ENCODE peak calls at places on chromosomes 1 and 21, in seven cellular contexts. P is hepatocyte, N is GM23338, E is HCT116, W is OCI-LY7, T is SK-N-SH, M is PC-9. R is an unnamed sample. For H3K9me2, the result is how much of the 10 kb centered on the place peaks cover.

GRCh38 chr21:16913010-16913409 is 599.8 kb upstream of the CXADR start:
- DNase-seq in T (peak), M (peak), P (no peak), E (no peak), N (peak), W (no peak), R (no peak)

GRCh38 chr1:180057883-180058396 is 96.7 kb upstream of the QSOX1 start:
- DNase-seq in W (no peak), M (peak), T (no peak), N (no peak), E (no peak), P (no peak), R (no peak)

GRCh38 chr1:150505431-150505830 is 2.5 kb upstream of the ECM1 start:
- DNase-seq in W (no peak), N (no peak), T (no peak), M (no peak), E (no peak), P (no peak), R (no peak)

GRCh38 chr1:197302775-197303174 is 34.7 kb downstream of the CRB1 start:
- DNase-seq in E (no peak), T (no peak), M (no peak), P (no peak), N (no peak), W (no peak), R (no peak)

GRCh38 chr1:14924455-14925325 is 228.9 kb upstream of the TMEM51 start:
- DNase-seq in M (peak), W (no peak), T (peak), P (peak), E (no peak), N (peak), R (no peak)

GRCh38 chr1:11673089-11673769 is 7.7 kb downstream of the MAD2L2 start:
- DNase-seq in W (no peak), P (no peak), T (no peak), N (no peak), M (no peak), E (no peak), R (no peak)

GRCh38 chr1:44460107-44460885 is 55.2 kb downstream of the RNF220 start:
- DNase-seq in P (no peak), W (no peak), T (no peak), N (no peak), M (no peak), E (no peak), R (no peak)

GRCh38 chr1:219317762-219318353 is 144.2 kb downstream of the LYPLAL1 start:
- DNase-seq in T (no peak), P (peak), M (no peak), E (no peak), N (peak), W (peak), R (peak)

GRCh38 chr1:31707711-31708110 is 3.9 kb upstream of the COL16A1 start:
- DNase-seq in P (no peak), W (no peak), N (peak), M (no peak), E (no peak), T (no peak), R (peak)

GRCh38 chr1:234139966-234140365 is 233.3 kb upstream of the COA6 start:
- DNase-seq in M (peak), N (no peak), E (no peak), T (no peak), W (no peak), P (no peak), R (no peak)

GRCh38 chr1:220786337-220787068 is at the start of gene MTARC1:
- DNase-seq in W (no peak), E (no peak), P (peak), T (peak), M (peak), N (peak), R (no peak)

GRCh38 chr1:173062156-173062938 is 11.6 kb upstream of the TNFSF18 start:
- DNase-seq in W (no peak), T (no peak), P (peak), E (no peak), N (no peak), M (peak), R (no peak)

GRCh38 chr1:212667223-212668139 is 32.2 kb downstream of the BATF3 start:
- DNase-seq in E (peak), N (peak), W (peak), P (peak), T (peak), M (peak), R (peak)

GRCh38 chr1:35452086-35452485 is 105.1 kb downstream of the KIAA0319L start:
- DNase-seq in P (peak), N (peak), W (no peak), E (no peak), M (no peak), T (no peak), R (no peak)

GRCh38 chr1:174958396-174958795 is 41.4 kb upstream of the CACYBP start:
- DNase-seq in T (no peak), W (no peak), M (no peak), N (no peak), P (no peak), E (no peak), R (no peak)

GRCh38 chr1:10965621-10966226 is 46.7 kb upstream of the TARDBP start:
- DNase-seq in P (no peak), W (peak), M (peak), N (no peak), T (no peak), E (no peak), R (no peak)

GRCh38 chr1:82830695-82831380 is 1030.1 kb downstream of the ADGRL2 start:
- DNase-seq in M (no peak), W (no peak), N (no peak), T (no peak), E (no peak), P (no peak), R (no peak)

GRCh38 chr1:41102653-41103052 is 81.1 kb upstream of the SLFNL1 start:
- DNase-seq in M (no peak), W (no peak), T (no peak), P (no peak), N (no peak), E (no peak), R (no peak)

GRCh38 chr1:31633117-31633516 is 11.6 kb downstream of the PEF1 start:
- DNase-seq in P (peak), M (peak), T (no peak), E (no peak), N (peak), W (peak), R (peak)

GRCh38 chr1:17128361-17128760 is 9.1 kb upstream of the PADI2 start:
- DNase-seq in T (no peak), N (peak), E (peak), P (no peak), W (peak), M (peak), R (peak)

GRCh38 chr1:223737342-223737741 is 25.0 kb downstream of the CAPN2 start:
- DNase-seq in W (no peak), P (no peak), M (no peak), T (no peak), N (no peak), E (no peak), R (no peak)

GRCh38 chr1:27542463-27543273 is 52.7 kb upstream of the WASF2 start:
- DNase-seq in W (no peak), T (no peak), M (peak), N (no peak), E (peak), P (peak), R (no peak)

GRCh38 chr1:185315364-185316108 is 1.5 kb downstream of the IVNS1ABP start:
- DNase-seq in M (no peak), T (no peak), E (peak), P (peak), W (peak), N (no peak), R (peak)

GRCh38 chr1:5448486-5448885 is 543.7 kb downstream of the NPHP4 start:
- DNase-seq in T (no peak), P (no peak), W (peak), M (no peak), N (no peak), E (peak), R (peak)

GRCh38 chr1:119659628-119660027 is 11.6 kb upstream of the ZNF697 start:
- DNase-seq in W (no peak), M (no peak), T (no peak), P (no peak), E (no peak), N (peak), R (no peak)

GRCh38 chr1:81703736-81704463 is 96.8 kb upstream of the ADGRL2 start:
- DNase-seq in N (no peak), M (peak), W (no peak), T (no peak), E (no peak), P (no peak), R (no peak)

GRCh38 chr1:12799730-12800129 is 8.5 kb downstream of the PRAMEF1 start:
- DNase-seq in T (no peak), E (no peak), M (no peak), P (no peak), N (no peak), W (no peak), R (no peak)

GRCh38 chr21:45888361-45889009 is 93.1 kb upstream of the COL6A1 start:
- DNase-seq in W (no peak), E (no peak), T (no peak), M (no peak), P (no peak), N (no peak), R (no peak)

GRCh38 chr1:157219600-157219999 is 81.4 kb upstream of the ETV3 start:
- DNase-seq in N (no peak), E (no peak), T (no peak), M (no peak), P (no peak), W (no peak), R (no peak)

GRCh38 chr1:203120325-203121138 is 7.0 kb upstream of the ADORA1 start:
- DNase-seq in E (no peak), T (no peak), P (no peak), N (no peak), W (no peak), M (no peak), R (no peak)

GRCh38 chr1:23960291-23960718 is 677 bp downstream of the PNRC2 start:
- DNase-seq in P (peak), M (no peak), N (no peak), E (no peak), W (no peak), T (no peak), R (peak)

GRCh38 chr1:167690053-167690452 is 31.7 kb upstream of the MPZL1 start:
- DNase-seq in M (no peak), T (no peak), P (no peak), E (no peak), N (no peak), W (no peak), R (no peak)

GRCh38 chr1:8902765-8903164 is 24.3 kb upstream of the ENO1 start:
- DNase-seq in N (no peak), E (no peak), T (no peak), M (peak), W (no peak), P (no peak), R (no peak)

GRCh38 chr21:28099296-28099695 is 893.4 kb downstream of the LTN1 start:
- DNase-seq in E (no peak), N (no peak), W (no peak), P (peak), M (no peak), T (no peak), R (no peak)

GRCh38 chr21:16285646-16286223 is 556.0 kb downstream of the USP25 start:
- DNase-seq in N (no peak), E (no peak), P (no peak), M (no peak), W (no peak), T (no peak), R (no peak)

GRCh38 chr1:151546006-151546925 is 6.2 kb downstream of the TUFT1 start:
- DNase-seq in W (no peak), M (no peak), E (no peak), N (no peak), P (no peak), T (no peak), R (no peak)

GRCh38 chr1:16644179-16645043 is 22.3 kb downstream of the RNU1-3 start:
- DNase-seq in M (peak), P (peak), T (peak), E (peak), W (peak), N (peak), R (peak)

GRCh38 chr1:177310326-177310725 is 139.6 kb downstream of the BRINP2 start:
- DNase-seq in E (no peak), N (no peak), M (no peak), P (no peak), T (no peak), W (no peak), R (no peak)

GRCh38 chr1:206467915-206468314 is 2.4 kb upstream of the IKBKE start:
- DNase-seq in N (no peak), M (no peak), W (peak), E (no peak), T (no peak), P (no peak), R (peak)

GRCh38 chr21:41786521-41786987 is 19.7 kb upstream of the RIPK4 start:
- DNase-seq in M (peak), W (no peak), N (no peak), T (no peak), P (peak), E (no peak), R (no peak)

GRCh38 chr1:154423303-154423987 is 18.3 kb downstream of the IL6R start:
- DNase-seq in P (no peak), E (no peak), N (no peak), W (no peak), M (no peak), T (no peak), R (no peak)
- H2AFZ ChIP-seq in P (no peak), E (no peak), N (no peak), W (no peak), M (no peak), T (peak), R (no peak)

GRCh38 chr21:43657355-43658093 is 1.8 kb downstream of the HSF2BP start:
- DNase-seq in P (no peak), M (no peak), E (no peak), N (no peak), W (no peak), T (no peak), R (no peak)

GRCh38 chr21:43658094-43658725 is 1.1 kb downstream of the HSF2BP start:
- DNase-seq in T (no peak), W (no peak), E (no peak), N (no peak), P (no peak), M (no peak), R (no peak)

GRCh38 chr21:43662286-43662685 is 2.9 kb downstream of the RRP1B start:
- DNase-seq in N (no peak), E (no peak), T (no peak), W (no peak), M (no peak), P (no peak), R (no peak)

GRCh38 chr21:43658769-43659135 is 536 bp downstream of the HSF2BP start:
- DNase-seq in W (no peak), T (peak), E (no peak), M (no peak), N (no peak), P (no peak), R (no peak)

GRCh38 chr21:43659136-43660000 is at the start of the genes HSF2BP and RRP1B:
- DNase-seq in T (peak), M (peak), W (peak), N (peak), P (peak), E (peak), R (peak)
- H3K9me2 ChIP-seq in T (under half), M (under half), W (under half), N (under half), P (under half), E (under half), R (under half)

DNA sequence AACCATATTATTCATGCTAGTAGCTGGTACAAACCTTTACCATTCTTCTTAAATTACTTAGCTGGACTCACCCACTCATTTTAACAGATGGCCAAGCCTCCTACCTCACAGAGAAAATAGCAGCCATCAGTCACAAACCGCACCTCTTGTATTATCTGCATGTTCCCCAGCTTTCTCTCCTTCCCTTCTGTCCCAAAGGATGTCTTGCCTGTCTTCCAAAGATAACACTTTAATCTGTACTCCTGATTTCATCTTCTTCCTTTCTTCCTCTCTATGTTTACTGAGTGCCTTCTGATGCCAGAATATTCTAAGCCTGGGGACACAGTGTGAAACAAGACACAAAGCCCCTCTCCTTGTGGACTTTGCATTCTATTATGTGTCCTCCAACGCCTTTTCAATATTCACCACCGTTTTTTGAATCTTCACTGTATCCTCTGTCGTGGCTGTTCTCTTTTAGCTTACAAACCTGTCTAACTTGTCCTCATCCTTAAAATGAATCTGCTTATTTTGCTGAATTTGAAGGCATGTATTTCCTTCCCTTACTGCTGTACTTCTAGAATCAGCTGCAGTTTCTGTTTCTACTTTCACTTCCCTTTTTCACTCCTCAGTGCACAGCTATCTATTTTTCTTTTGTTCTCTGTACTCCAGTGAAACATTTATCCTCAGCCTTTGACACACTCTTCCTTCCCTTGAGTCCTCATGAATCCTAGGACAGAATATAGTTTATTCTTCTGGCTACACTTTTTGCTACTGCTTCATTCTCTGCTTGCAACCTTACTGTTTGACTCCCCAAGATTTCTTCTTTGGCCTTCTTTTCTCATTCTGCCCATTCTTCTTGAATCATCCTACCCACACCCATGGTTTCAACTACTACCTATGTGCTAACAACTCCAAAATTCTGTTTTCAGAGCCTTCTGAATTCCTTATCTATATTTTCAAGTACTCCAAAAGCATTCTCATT is 216.9 kb upstream of the SAMSN1 start:
- DNase-seq in E (no peak), P (no peak), M (no peak), N (no peak), W (peak), T (no peak), R (peak)
- H3K4me3 ChIP-seq in E (no peak), P (no peak), M (no peak), N (no peak), W (peak), T (no peak), R (peak)

DNA sequence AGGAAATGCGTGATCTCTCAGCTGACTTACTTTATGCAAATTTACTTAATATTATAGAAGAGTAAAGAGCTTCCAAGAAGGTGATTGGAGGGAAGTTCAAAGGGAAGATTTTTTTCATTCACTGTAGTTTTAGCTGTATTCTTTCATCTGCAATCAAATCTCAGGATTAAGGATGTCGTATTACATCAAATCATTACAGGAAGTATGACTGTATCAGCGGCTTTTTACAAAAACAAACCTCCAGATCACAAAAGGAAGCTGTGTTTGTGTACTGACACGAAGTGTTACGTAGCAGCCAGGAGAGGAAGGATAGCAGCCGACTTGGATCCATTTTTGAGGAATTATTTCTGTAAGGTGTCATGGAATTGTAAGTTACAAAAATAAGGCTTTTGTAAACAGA is 49.6 kb downstream of the KCNJ15 start:
- DNase-seq in T (no peak), E (no peak), N (no peak), M (no peak), W (no peak), P (no peak), R (no peak)
- H2AFZ ChIP-seq in T (peak), E (no peak), N (no peak), M (no peak), W (no peak), P (no peak), R (no peak)

GRCh38 chr1:21636029-21636428 is 33.1 kb downstream of the RAP1GAP start:
- DNase-seq in E (no peak), T (no peak), W (no peak), N (no peak), P (no peak), M (no peak), R (no peak)
- H3K9me2 ChIP-seq in E (under half), T (under half), W (under half), N (under half), P (under half), M (under half), R (under half)

GRCh38 chr1:240094043-240094722 is 2.5 kb downstream of the FMN2 start:
- DNase-seq in P (no peak), W (no peak), T (peak), N (no peak), E (no peak), M (no peak), R (no peak)
- H3K4me3 ChIP-seq in P (no peak), W (no peak), T (peak), N (peak), E (no peak), M (no peak), R (no peak)

GRCh38 chr1:164561007-164561406 is 2.0 kb downstream of the PBX1 start:
- DNase-seq in E (no peak), N (no peak), T (no peak), W (no peak), P (no peak), M (no peak), R (no peak)
- H2AFZ ChIP-seq in E (no peak), N (no peak), T (peak), W (no peak), P (no peak), M (peak), R (no peak)

R was measured in Karpas-422.